ENCODE peak calls at places on chromosome 17, in seven cellular contexts. T is pancreas; B is RWPE2; X is upper lobe of right lung; J is activated CD4-positive, alpha-beta T cell treated with anti-CD3 and anti-CD28 coated beads, Interleukin-2, amount 50 U/mL, for 1 hour; V is COR-L47; R is EL. G is an unnamed sample.
A peak's percentile ranks its signal among the peaks of the same experiment; 100 is the strongest.

GRCh38 chr17:28031174-28031573 is 11.3 kb upstream of the NLK start:
- DNase-seq in T (no peak), R (no peak), B (no peak), X (no peak), V (no peak), J (no peak), G (no peak)

GRCh38 chr17:63675231-63675606 is 24.7 kb downstream of the LIMD2 start:
- DNase-seq in T (no peak), B (no peak), J (no peak), R (peak; percentile 21), X (no peak), V (no peak), G (no peak)

GRCh38 chr17:79936661-79937434 is 97.6 kb upstream of the CBX4 start:
- DNase-seq in X (no peak), J (no peak), V (no peak), T (no peak), B (no peak), R (no peak), G (no peak)

GRCh38 chr17:45994987-45995386 is 4.1 kb upstream of the STH start:
- DNase-seq in J (no peak), X (no peak), T (no peak), V (no peak), B (no peak), R (no peak), G (no peak)

GRCh38 chr17:4900231-4901107 is 1.1 kb downstream of the C17orf107 start:
- DNase-seq in J (peak; percentile 55), T (no peak), R (no peak), V (no peak), B (no peak), X (peak; percentile 75), G (no peak)

GRCh38 chr17:15957206-15957605 is 12.3 kb downstream of the ADORA2B start:
- DNase-seq in V (no peak), R (no peak), X (no peak), T (no peak), J (no peak), B (no peak), G (no peak)

GRCh38 chr17:49887086-49887743 is 39.3 kb upstream of the TAC4 start:
- DNase-seq in V (no peak), B (peak; percentile 84), R (peak; percentile 16), T (peak; percentile 76), J (no peak), X (peak; percentile 87), G (no peak)

GRCh38 chr17:38921756-38922411 is 3.5 kb upstream of the LASP1NB start:
- DNase-seq in V (no peak), B (no peak), T (no peak), J (no peak), X (no peak), R (no peak), G (no peak)

GRCh38 chr17:57569860-57570259 is 175.2 kb downstream of the CCDC182 start:
- DNase-seq in V (no peak), J (no peak), X (no peak), B (no peak), R (no peak), T (no peak), G (no peak)

GRCh38 chr17:35795007-35795870 is at the start of gene MMP28:
- DNase-seq in V (no peak), X (peak; percentile 88), B (no peak), T (no peak), R (peak; percentile 36), J (peak; percentile 20), G (peak; percentile 42)

GRCh38 chr17:9517396-9517795 is 58.2 kb downstream of the STX8 start:
- DNase-seq in X (no peak), V (no peak), B (no peak), R (no peak), J (no peak), T (no peak), G (no peak)

GRCh38 chr17:82219753-82220709 is 7.4 kb upstream of the CCDC57 start:
- DNase-seq in X (no peak), R (no peak), B (no peak), T (no peak), J (no peak), V (no peak), G (no peak)

GRCh38 chr17:77831497-77832179 is 126.9 kb upstream of the TNRC6C start:
- DNase-seq in B (peak; percentile 50), T (no peak), X (peak; percentile 19), V (no peak), J (no peak), R (peak; percentile 62), G (peak; percentile 63)

GRCh38 chr17:45098869-45099616 is 33.3 kb downstream of the PLCD3 start:
- DNase-seq in V (peak; percentile 68), J (peak; percentile 78), T (peak; percentile 69), R (peak; percentile 68), B (no peak), X (peak; percentile 90), G (peak; percentile 84)

GRCh38 chr17:49224997-49225337 is 5.6 kb downstream of the PHOSPHO1 start:
- DNase-seq in T (no peak), B (no peak), V (no peak), X (no peak), R (no peak), J (no peak), G (no peak)

GRCh38 chr17:57106107-57106835 is 21.2 kb downstream of the AKAP1 start:
- DNase-seq in B (no peak), R (no peak), X (no peak), V (no peak), J (no peak), T (peak; percentile 24), G (no peak)

GRCh38 chr17:199195-199604 is 17.8 kb upstream of the DOC2B start:
- DNase-seq in B (no peak), V (no peak), R (peak; percentile 12), X (no peak), T (no peak), J (no peak), G (no peak)

GRCh38 chr17:3754458-3755334 is 31.0 kb downstream of the HASPIN start:
- DNase-seq in V (peak; percentile 78), B (peak; percentile 96), R (no peak), T (peak; percentile 98), J (peak; percentile 85), X (peak; percentile 95), G (no peak)

GRCh38 chr17:17491546-17491988 is 4.6 kb downstream of the RASD1 start:
- DNase-seq in J (no peak), R (no peak), V (no peak), T (no peak), X (no peak), B (no peak), G (no peak)

GRCh38 chr17:46152423-46152822 is 40.8 kb downstream of the KANSL1 start:
- DNase-seq in T (no peak), B (no peak), J (no peak), V (peak; percentile 28), R (no peak), X (no peak), G (no peak)

GRCh38 chr17:41212524-41213169 is 13.8 kb upstream of the KRTAP9-2 start:
- DNase-seq in B (no peak), R (no peak), X (no peak), T (no peak), J (no peak), V (peak; percentile 80), G (no peak)

GRCh38 chr17:28744104-28744801 is 442 bp downstream of the TRAF4 start:
- DNase-seq in B (no peak), V (no peak), X (peak; percentile 87), J (peak; percentile 67), T (peak; percentile 51), R (peak; percentile 59), G (no peak)

GRCh38 chr17:47649972-47650524 is 329 bp downstream of the KPNB1 start:
- DNase-seq in J (no peak), X (peak; percentile 81), B (peak; percentile 76), R (no peak), V (no peak), T (no peak), G (no peak)

GRCh38 chr17:57875109-57876022 is 25.5 kb upstream of the MRPS23 start:
- DNase-seq in T (peak; percentile 67), J (no peak), B (peak; percentile 96), R (peak; percentile 99), X (peak; percentile 82), V (no peak), G (peak; percentile 94)

GRCh38 chr17:72476575-72476986 is 355.8 kb downstream of the SOX9 start:
- DNase-seq in J (no peak), B (no peak), X (no peak), R (no peak), T (peak; percentile 42), V (no peak), G (no peak)

GRCh38 chr17:19727466-19728113 is 11.2 kb upstream of the SLC47A2 start:
- DNase-seq in X (no peak), T (peak; percentile 50), R (peak; percentile 11), J (no peak), V (no peak), B (no peak), G (no peak)

GRCh38 chr17:37661372-37662014 is 18.2 kb upstream of the DDX52 start:
- DNase-seq in R (no peak), V (no peak), X (no peak), J (no peak), B (no peak), T (no peak), G (no peak)

GRCh38 chr17:49696233-49696761 is 11.5 kb downstream of the SLC35B1 start:
- DNase-seq in V (no peak), R (no peak), J (peak; percentile 34), B (no peak), T (no peak), X (no peak), G (no peak)

GRCh38 chr17:2707721-2708584 is 3.6 kb downstream of the CLUH start:
- DNase-seq in J (no peak), X (peak; percentile 81), V (no peak), T (peak; percentile 59), B (no peak), R (peak; percentile 34), G (no peak)

GRCh38 chr17:66240630-66241029 is 11.4 kb upstream of the APOH start:
- DNase-seq in B (no peak), J (no peak), V (no peak), T (no peak), X (no peak), R (peak; percentile 63), G (peak; percentile 32)

GRCh38 chr17:19760781-19761180 is 12.7 kb upstream of the ALDH3A1 start:
- DNase-seq in X (no peak), R (no peak), J (no peak), T (no peak), B (no peak), V (no peak), G (no peak)

GRCh38 chr17:66493283-66494019 is 191.0 kb downstream of the PRKCA start:
- DNase-seq in V (no peak), B (no peak), X (no peak), J (no peak), R (peak; percentile 82), T (no peak), G (no peak)

GRCh38 chr17:48843172-48843900 is 12.5 kb downstream of the CALCOCO2 start:
- DNase-seq in T (no peak), V (no peak), J (no peak), R (no peak), X (no peak), B (no peak), G (no peak)

GRCh38 chr17:5915337-5915736 is 154.8 kb upstream of the WSCD1 start:
- DNase-seq in T (no peak), J (no peak), B (no peak), R (no peak), X (no peak), V (no peak), G (no peak)

GRCh38 chr17:32259596-32259995 is 6.0 kb upstream of the RHBDL3 start:
- DNase-seq in R (peak; percentile 48), X (no peak), J (no peak), B (no peak), V (no peak), T (no peak), G (peak; percentile 71)

GRCh38 chr17:81512984-81513668 is 527 bp upstream of the ACTG1 start:
- DNase-seq in T (peak; percentile 67), R (peak; percentile 72), B (peak; percentile 76), J (peak; percentile 46), V (peak; percentile 78), X (peak; percentile 86), G (no peak)

GRCh38 chr17:59837362-59838195 is 55.2 kb downstream of the TUBD1 start:
- DNase-seq in R (peak; percentile 100), J (peak; percentile 44), V (peak; percentile 68), T (peak; percentile 90), X (no peak), B (peak; percentile 86), G (no peak)

GRCh38 chr17:80862978-80863377 is 128.7 kb upstream of the CHMP6 start:
- DNase-seq in T (no peak), J (no peak), V (no peak), B (no peak), R (no peak), X (no peak), G (no peak)